ENCODE peak calls at places on chromosomes 6 and 20, in seven cellular contexts. O, D, U, G, A, R and H are unnamed samples.

GRCh38 chr20:53598140-53599038 is 4.8 kb upstream of the ZNF217 start:
- DNase-seq in O (no peak), D (no peak), U (no peak), G (no peak), A (no peak), R (no peak), H (no peak)

GRCh38 chr6:18457065-18457817 is 70.1 kb downstream of the RNF144B start:
- DNase-seq in O (no peak), D (no peak), U (no peak), G (no peak), A (no peak), R (no peak), H (no peak)

GRCh38 chr6:140320799-140321099 is 946.3 kb upstream of the CITED2 start:
- DNase-seq in O (no peak), D (no peak), U (no peak), G (no peak), A (no peak), R (no peak), H (no peak)

GRCh38 chr20:49281059-49281912 is 3.4 kb upstream of the ZNFX1 start:
- DNase-seq in O (no peak), D (no peak), U (no peak), G (no peak), A (no peak), R (no peak), H (no peak)

GRCh38 chr20:57108218-57108617 is 158.2 kb downstream of the BMP7 start:
- DNase-seq in O (no peak), D (no peak), U (no peak), G (no peak), A (no peak), R (no peak), H (no peak)

GRCh38 chr6:71486466-71486865 is 197.9 kb downstream of the OGFRL1 start:
- DNase-seq in O (no peak), D (no peak), U (no peak), G (no peak), A (no peak), R (no peak), H (no peak)

GRCh38 chr20:63009044-63009961 is 2.5 kb upstream of the BHLHE23 start:
- DNase-seq in O (peak), D (peak), U (peak), G (peak), A (peak), R (no peak), H (peak)

GRCh38 chr6:135060076-135060475 is 5.5 kb upstream of the HBS1L start:
- DNase-seq in O (no peak), D (no peak), U (no peak), G (no peak), A (no peak), R (no peak), H (no peak)

GRCh38 chr6:112258636-112259336 is 4.4 kb upstream of the LAMA4 start:
- DNase-seq in O (peak), D (no peak), U (no peak), G (no peak), A (no peak), R (no peak), H (peak)

GRCh38 chr6:34374112-34374907 is 18.2 kb downstream of the NUDT3 start:
- DNase-seq in O (no peak), D (no peak), U (no peak), G (no peak), A (no peak), R (no peak), H (no peak)

GRCh38 chr6:170480045-170480714 is 72.9 kb downstream of the PSMB1 start:
- DNase-seq in O (peak), D (no peak), U (no peak), G (no peak), A (no peak), R (no peak), H (peak)

GRCh38 chr6:127030841-127031240 is 87.6 kb upstream of the RSPO3 start:
- DNase-seq in O (no peak), D (no peak), U (no peak), G (no peak), A (no peak), R (no peak), H (no peak)

GRCh38 chr6:105675715-105676397 is 273.0 kb upstream of the PREP start:
- DNase-seq in O (no peak), D (no peak), U (no peak), G (no peak), A (no peak), R (peak), H (no peak)

GRCh38 chr20:41169791-41170351 is 32.5 kb downstream of the PLCG1 start:
- DNase-seq in O (peak), D (no peak), U (no peak), G (no peak), A (no peak), R (no peak), H (peak)

GRCh38 chr20:59955131-59955796 is 3.0 kb upstream of the CDH26 start:
- DNase-seq in O (no peak), D (peak), U (no peak), G (no peak), A (no peak), R (no peak), H (no peak)

GRCh38 chr6:558959-559358 is 97.9 kb downstream of the HUS1B start:
- DNase-seq in O (no peak), D (no peak), U (no peak), G (no peak), A (no peak), R (no peak), H (no peak)

GRCh38 chr6:141260627-141261015 is 872.1 kb upstream of the GJE1 start:
- DNase-seq in O (no peak), D (no peak), U (no peak), G (no peak), A (no peak), R (no peak), H (no peak)

GRCh38 chr6:11143394-11144371 is 32.2 kb upstream of the ERVFRD-1 start:
- DNase-seq in O (peak), D (no peak), U (no peak), G (no peak), A (no peak), R (peak), H (peak)

GRCh38 chr6:29999426-29999825 is 57.1 kb downstream of the HLA-A start:
- DNase-seq in O (no peak), D (no peak), U (no peak), G (no peak), A (no peak), R (no peak), H (no peak)

GRCh38 chr6:6333498-6333897 is 13.0 kb upstream of the F13A1 start:
- DNase-seq in O (no peak), D (no peak), U (no peak), G (no peak), A (no peak), R (no peak), H (no peak)

GRCh38 chr20:24149881-24150307 is 161.3 kb upstream of the GGTLC1 start:
- DNase-seq in O (no peak), D (peak), U (no peak), G (no peak), A (no peak), R (no peak), H (peak)

GRCh38 chr20:35695245-35695749 is 3.9 kb downstream of the NFS1 start:
- DNase-seq in O (no peak), D (no peak), U (no peak), G (no peak), A (no peak), R (no peak), H (no peak)

GRCh38 chr6:37454420-37455125 is 21.6 kb downstream of the CMTR1 start:
- DNase-seq in O (no peak), D (no peak), U (no peak), G (no peak), A (no peak), R (no peak), H (no peak)

GRCh38 chr20:44268802-44269201 is 21.7 kb downstream of the GDAP1L1 start:
- DNase-seq in O (peak), D (no peak), U (no peak), G (no peak), A (no peak), R (no peak), H (no peak)

GRCh38 chr6:27546522-27546921 is 73.6 kb upstream of the ZNF184 start:
- DNase-seq in O (no peak), D (no peak), U (no peak), G (no peak), A (no peak), R (no peak), H (no peak)